ENCODE peak calls at places on chromosomes 2 and 18, in nine cellular contexts. U is stomach, T is K562, O is tibial nerve, H is suprapubic skin, D is sigmoid colon, Q is transverse colon, E is GM12878, Z is HepG2. K is an unnamed sample.

GRCh38 chr18:36809590-36810381 is 19.0 kb downstream of the TPGS2 start:
- DNase-seq in U (peak; percentile 28), T (peak; percentile 81), O (no peak), H (no peak), D (peak; percentile 67), Q (peak; percentile 14), E (peak; percentile 27), Z (peak; percentile 56), K (no peak)

GRCh38 chr2:228401065-228401912 is 219.8 kb upstream of the SPHKAP start:
- DNase-seq in U (no peak), T (no peak), O (no peak), H (no peak), D (no peak), Q (no peak), E (no peak), Z (no peak), K (no peak)

GRCh38 chr2:31222086-31222485 is 4.8 kb upstream of the CAPN14 start:
- DNase-seq in U (no peak), T (no peak), O (no peak), H (no peak), D (no peak), Q (no peak), E (no peak), Z (no peak), K (no peak)

GRCh38 chr2:54666741-54667639 is 56.5 kb upstream of the EML6 start:
- DNase-seq in U (peak; percentile 35), T (no peak), O (no peak), H (no peak), D (peak; percentile 87), Q (no peak), E (no peak), Z (peak; percentile 90), K (no peak)

GRCh38 chr2:236639461-236639860 is 69.8 kb downstream of the ACKR3 start:
- DNase-seq in U (no peak), T (no peak), O (no peak), H (peak; percentile 59), D (peak; percentile 25), Q (no peak), E (no peak), Z (no peak), K (peak; percentile 47)

GRCh38 chr2:6236317-6236716 is 544.1 kb downstream of the SOX11 start:
- DNase-seq in U (no peak), T (no peak), O (no peak), H (no peak), D (no peak), Q (no peak), E (no peak), Z (no peak), K (no peak)

GRCh38 chr2:169116993-169117392 is 47.6 kb downstream of the DHRS9 start:
- DNase-seq in U (no peak), T (no peak), O (no peak), H (no peak), D (no peak), Q (no peak), E (no peak), Z (no peak), K (peak; percentile 17)

GRCh38 chr2:161041356-161041755 is 118.9 kb upstream of the TANK start:
- DNase-seq in U (no peak), T (no peak), O (no peak), H (no peak), D (no peak), Q (no peak), E (no peak), Z (no peak), K (no peak)

GRCh38 chr2:121596221-121597080 is 52.8 kb downstream of the CLASP1 start:
- DNase-seq in U (no peak), T (peak; percentile 77), O (peak; percentile 18), H (no peak), D (no peak), Q (peak; percentile 11), E (peak; percentile 60), Z (peak; percentile 67), K (no peak)

GRCh38 chr2:27893031-27893430 is 2.5 kb downstream of the BABAM2 start:
- DNase-seq in U (no peak), T (no peak), O (no peak), H (no peak), D (no peak), Q (no peak), E (no peak), Z (no peak), K (no peak)

GRCh38 chr2:68730828-68731227 is 3.8 kb upstream of the ARHGAP25 start:
- DNase-seq in U (no peak), T (no peak), O (no peak), H (no peak), D (no peak), Q (no peak), E (no peak), Z (no peak), K (no peak)

GRCh38 chr18:62236252-62236651 is 49.2 kb downstream of the RELCH start:
- DNase-seq in U (no peak), T (no peak), O (no peak), H (no peak), D (no peak), Q (no peak), E (no peak), Z (no peak), K (no peak)

DNA sequence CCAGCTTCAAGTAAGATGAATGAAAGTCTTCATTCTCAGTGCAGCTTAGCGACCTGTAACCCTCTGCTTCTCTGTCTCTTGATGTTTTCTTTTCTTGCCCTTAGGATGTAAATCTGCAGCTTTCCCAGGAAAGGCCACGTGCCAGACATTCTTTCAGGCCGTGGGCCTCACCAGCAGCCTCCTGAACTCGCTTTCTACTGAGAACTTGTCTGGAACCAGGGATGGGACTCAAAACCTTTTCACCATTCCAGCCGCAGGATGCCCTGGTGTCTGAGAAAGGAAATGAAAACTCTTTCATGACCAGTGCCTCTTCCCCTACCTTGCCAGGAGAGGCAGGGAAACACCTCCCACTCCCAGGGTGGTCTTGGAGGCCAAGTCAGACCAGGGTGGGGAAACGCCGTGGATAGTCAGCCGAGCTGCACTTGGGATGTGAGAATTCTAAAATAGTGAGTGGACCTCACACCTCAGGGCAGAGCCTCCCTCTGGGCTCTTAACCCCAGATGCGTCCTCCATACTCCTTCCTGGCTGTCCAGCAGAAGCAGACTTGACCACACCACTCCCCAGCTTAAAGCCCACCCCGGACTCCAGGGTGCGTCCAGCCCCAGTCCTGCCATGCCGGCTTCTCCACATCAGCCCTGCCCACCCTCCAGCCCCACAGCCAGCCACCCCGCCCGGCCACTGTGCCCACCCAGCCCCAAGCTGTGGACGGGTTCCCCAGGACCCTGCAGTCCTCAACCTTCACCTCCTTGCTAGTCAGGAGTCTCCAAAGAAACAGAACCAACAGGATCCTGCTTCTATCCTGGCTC is 115.5 kb downstream of the TWIST2 start:
- DNase-seq in U (no peak), T (no peak), O (no peak), H (no peak), D (no peak), Q (no peak), E (no peak), Z (no peak), K (peak; percentile 72)
- H3K27me3 ChIP-seq in U (peaks cover 3% of the 10 kb centered on the region), T (peaks cover 2% of the 10 kb centered on the region), O (no peaks in the 10 kb centered on the region), H (peaks cover 3% of the 10 kb centered on the region), D (no peaks in the 10 kb centered on the region), Q (no peaks in the 10 kb centered on the region), E (no peaks in the 10 kb centered on the region), Z (peaks cover 53% of the 10 kb centered on the region), K (no peaks in the 10 kb centered on the region)

DNA sequence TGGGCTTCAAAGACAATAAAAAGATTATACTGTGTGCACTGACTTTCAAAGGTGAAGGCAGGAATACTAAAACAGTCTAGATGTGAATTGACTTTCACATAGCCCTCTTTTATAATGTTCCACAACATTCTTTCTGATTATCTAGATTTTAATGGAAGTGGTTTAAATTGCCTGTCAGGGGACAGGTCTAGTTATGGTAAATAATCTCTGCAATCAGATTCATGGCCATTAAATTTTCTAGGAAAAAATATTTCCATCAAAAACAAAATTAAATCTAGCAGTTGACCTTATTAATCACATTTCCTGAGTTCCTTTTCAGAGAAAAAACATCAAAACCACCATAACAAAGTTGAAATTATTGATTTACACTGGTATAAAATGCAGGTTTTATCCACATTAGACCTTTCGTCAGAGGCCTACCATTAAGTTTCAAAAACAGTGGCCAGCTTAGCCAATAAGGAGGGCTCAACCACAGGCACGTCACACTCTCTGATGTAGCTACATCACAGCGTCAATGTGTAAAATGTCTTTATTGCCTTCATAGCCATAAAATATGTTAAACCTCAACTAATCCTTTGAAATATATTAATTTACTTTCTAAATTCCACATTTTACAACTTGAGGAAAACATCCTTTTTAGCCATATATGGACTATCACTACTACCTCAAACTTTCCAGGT is 79.4 kb downstream of the NOL10 start:
- DNase-seq in U (no peak), T (no peak), O (no peak), H (no peak), D (no peak), Q (peak; percentile 16), E (no peak), Z (no peak), K (peak; percentile 8)
- TF ChIP-seq CTCF in U (no peak), T (no peak), O (no peak), H (no peak), D (no peak), Q (no peak), E (no peak), Z (no peak), K (no peak)

GRCh38 chr2:20034218-20034617 is 17.2 kb downstream of the LAPTM4A start:
- DNase-seq in U (no peak), T (no peak), O (no peak), H (no peak), D (no peak), Q (no peak), E (no peak), Z (no peak), K (no peak)

GRCh38 chr2:20034821-20035220 is 16.6 kb downstream of the LAPTM4A start:
- DNase-seq in U (no peak), T (no peak), O (no peak), H (no peak), D (no peak), Q (no peak), E (no peak), Z (no peak), K (no peak)

GRCh38 chr2:20033341-20033740 is 18.1 kb downstream of the LAPTM4A start:
- DNase-seq in U (no peak), T (no peak), O (no peak), H (no peak), D (no peak), Q (no peak), E (no peak), Z (no peak), K (no peak)

GRCh38 chr2:20037660-20038059 is 13.8 kb downstream of the LAPTM4A start:
- DNase-seq in U (no peak), T (no peak), O (no peak), H (no peak), D (no peak), Q (no peak), E (no peak), Z (no peak), K (no peak)

GRCh38 chr2:20035961-20036666 is 15.3 kb downstream of the LAPTM4A start:
- DNase-seq in U (no peak), T (no peak), O (no peak), H (no peak), D (no peak), Q (no peak), E (no peak), Z (no peak), K (no peak)
- TF ChIP-seq EP300 in U (no peak), T (no peak), O (no peak), H (no peak), D (no peak), Q (no peak), E (no peak), Z (no peak), K (no peak)

DNA sequence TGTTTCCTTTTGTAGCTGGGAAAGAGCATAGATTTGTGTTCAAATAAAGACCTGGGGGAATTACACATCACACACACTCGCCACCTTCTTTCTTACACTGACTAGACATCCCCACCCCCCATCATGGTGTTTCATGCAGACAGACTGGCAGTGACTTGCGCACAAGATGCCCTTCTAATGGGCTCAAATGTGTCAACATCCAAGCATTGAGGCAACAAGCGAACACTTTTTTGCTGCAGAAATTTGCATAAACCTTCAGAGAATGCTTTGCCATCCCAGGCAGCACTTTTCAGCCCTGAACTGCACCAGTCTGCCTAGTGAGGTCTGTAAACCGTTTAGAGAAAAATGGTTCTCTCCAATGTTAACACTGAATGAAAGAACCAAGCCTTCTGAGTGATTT is 4.5 kb downstream of the HOXD8 start:
- DNase-seq in U (no peak), T (no peak), O (no peak), H (no peak), D (no peak), Q (no peak), E (no peak), Z (no peak), K (no peak)
- H3K27me3 ChIP-seq in U (peaks cover 100% of the 10 kb centered on the region), T (peaks cover 47% of the 10 kb centered on the region), O (peaks cover 77% of the 10 kb centered on the region), H (peaks cover 99% of the 10 kb centered on the region), D (peaks cover 83% of the 10 kb centered on the region), Q (peaks cover 59% of the 10 kb centered on the region), E (peaks cover 7% of the 10 kb centered on the region), Z (peaks cover 87% of the 10 kb centered on the region), K (peaks cover 92% of the 10 kb centered on the region)

K was measured in esophagus muscularis mucosa.